ENCODE peak calls at places on chromosomes 16 and 17, in four cellular contexts. F is dorsolateral prefrontal cortex, V is GM10248, X is GM06990. S is an unnamed sample.

GRCh38 chr16:18841833-18842525 is 40.6 kb upstream of the ARL6IP1 start:
- DNase-seq in F (no peak), V (no peak), X (no peak), S (no peak)

GRCh38 chr16:15607700-15608396 is 35.1 kb downstream of the MARF1 start:
- DNase-seq in F (no peak), V (no peak), X (no peak), S (no peak)

GRCh38 chr17:82400830-82401229 is 17.3 kb upstream of the HEXD start:
- DNase-seq in F (no peak), V (peak), X (peak), S (peak)

GRCh38 chr17:49722066-49722465 is 14.3 kb upstream of the SLC35B1 start:
- DNase-seq in F (no peak), V (no peak), X (no peak), S (no peak)

GRCh38 chr16:18983565-18984424 is at the start of gene TMC7:
- DNase-seq in F (peak), V (peak), X (peak), S (no peak)

GRCh38 chr16:31033709-31034492 is 543 bp downstream of the STX4 start:
- DNase-seq in F (peak), V (peak), X (peak), S (peak)

GRCh38 chr16:81723098-81723723 is 55.9 kb upstream of the PLCG2 start:
- DNase-seq in F (no peak), V (peak), X (peak), S (no peak)

GRCh38 chr17:40072481-40073346 is 9.9 kb downstream of the THRA start:
- DNase-seq in F (no peak), V (no peak), X (no peak), S (peak)

DNA sequence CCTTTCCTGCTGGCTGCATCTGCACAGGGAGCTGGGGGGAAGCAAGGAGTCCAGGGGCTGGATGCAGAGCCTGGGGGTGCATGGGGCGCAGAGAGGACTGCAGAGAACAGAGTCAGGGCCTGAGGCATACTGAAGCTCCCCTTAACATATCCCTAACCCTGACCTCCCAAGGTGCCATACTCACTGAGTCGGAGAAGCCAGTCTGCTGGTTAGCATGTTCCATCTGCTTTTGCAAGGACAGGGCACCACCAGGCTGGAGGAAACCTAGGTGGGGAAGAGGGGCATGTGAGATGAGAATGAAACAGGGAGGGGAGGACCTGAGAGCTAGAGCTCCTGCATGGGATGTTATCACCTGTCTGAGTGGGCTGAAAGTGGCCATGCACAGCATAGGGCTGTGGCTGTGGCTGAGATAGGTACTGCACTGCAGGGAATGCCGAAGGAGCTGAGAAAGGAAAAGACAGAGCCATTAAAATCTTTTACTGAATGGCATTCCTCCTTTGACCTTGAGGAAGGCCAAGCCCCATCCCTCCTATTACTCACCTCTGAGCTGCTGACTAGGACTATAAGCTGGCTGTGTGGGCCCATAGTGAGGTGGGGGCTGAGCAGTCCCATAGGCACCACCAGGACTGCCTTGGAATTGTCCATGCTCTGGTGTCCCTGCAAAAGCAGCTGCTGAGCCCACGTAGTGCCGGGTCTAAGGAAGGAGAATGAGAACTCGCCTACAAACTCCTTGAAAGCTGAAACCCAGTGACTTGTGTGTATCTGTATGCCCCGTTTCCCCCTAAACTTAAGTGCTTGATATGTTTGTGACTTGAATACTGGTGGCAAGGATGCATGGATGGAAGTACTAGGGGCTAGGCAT is 1.9 kb downstream of the GPS2 start:
- DNase-seq in F (no peak), V (no peak), X (no peak), S (no peak)
- TF ChIP-seq CTCF in F (peak), V (no peak), X (no peak), S (no peak)

GRCh38 chr17:76793775-76794174 is 55.9 kb downstream of the MFSD11 start:
- DNase-seq in F (no peak), V (no peak), X (no peak), S (no peak)
- TF ChIP-seq CTCF in F (peak), V (peak), X (peak), S (no peak)

GRCh38 chr17:79504181-79504605 is 106.7 kb downstream of the RBFOX3 start:
- DNase-seq in F (no peak), V (no peak), X (no peak), S (no peak)
- TF ChIP-seq CTCF in F (peak), V (no peak), X (no peak), S (no peak)

GRCh38 chr17:44084131-44084538 is 13.6 kb downstream of the G6PC3 start:
- DNase-seq in F (no peak), V (peak), X (no peak), S (no peak)
- TF ChIP-seq CTCF in F (peak), V (peak), X (peak), S (no peak)

GRCh38 chr17:80544655-80545498 is at the start of gene RPTOR:
- DNase-seq in F (peak), V (peak), X (peak), S (peak)
- TF ChIP-seq CTCF in F (peak), V (no peak), X (no peak), S (no peak)

GRCh38 chr16:425082-425718 is at the start of gene RAB11FIP3:
- DNase-seq in F (peak), V (peak), X (peak), S (peak)
- TF ChIP-seq CTCF in F (peak), V (no peak), X (peak), S (no peak)